ENCODE peak calls at places on chromosomes 2 and 18, in nine cellular contexts. J, N, F, S, A, G, R, U and Y are unnamed samples.

GRCh38 chr18:57621252-57621607 is 406 bp downstream of the NARS1 start:
- DNase-seq in G (no peak), J (peak), U (no peak), R (peak), S (no peak), N (no peak), F (peak), A (no peak), Y (no peak)

GRCh38 chr2:189165656-189166380 is 13.7 kb downstream of the COL5A2 start:
- DNase-seq in S (no peak), G (peak), J (no peak), R (no peak), U (no peak), N (no peak), F (no peak), A (no peak), Y (no peak)

GRCh38 chr2:241947876-241948275 is 78.3 kb downstream of the RTP5 start:
- DNase-seq in A (no peak), S (no peak), N (no peak), F (no peak), R (no peak), U (no peak), G (no peak), J (no peak), Y (no peak)

GRCh38 chr2:119641562-119642258 is 37.3 kb upstream of the TMEM177 start:
- DNase-seq in A (peak), N (peak), S (peak), J (peak), R (peak), G (peak), F (peak), U (peak), Y (peak)

GRCh38 chr2:226835420-226835795 is 446 bp upstream of the RHBDD1 start:
- DNase-seq in J (no peak), F (peak), N (no peak), U (no peak), S (no peak), R (no peak), G (no peak), A (peak), Y (peak)

GRCh38 chr2:212922701-212923100 is 228.7 kb downstream of the IKZF2 start:
- DNase-seq in G (no peak), F (no peak), U (no peak), N (no peak), R (peak), A (no peak), J (peak), S (no peak), Y (no peak)

GRCh38 chr2:128537646-128538045 is 219.0 kb upstream of the HS6ST1 start:
- DNase-seq in G (no peak), F (no peak), S (no peak), R (no peak), N (peak), U (no peak), J (no peak), A (no peak), Y (no peak)

GRCh38 chr2:105935048-105935447 is 190.3 kb downstream of the NCK2 start:
- DNase-seq in G (no peak), R (no peak), U (no peak), S (no peak), A (no peak), N (no peak), J (no peak), F (no peak), Y (no peak)

GRCh38 chr2:133331437-133331836 is 236.8 kb downstream of the NCKAP5 start:
- DNase-seq in N (no peak), F (no peak), G (no peak), U (no peak), R (no peak), A (no peak), S (no peak), J (no peak), Y (no peak)

GRCh38 chr2:11366326-11366741 is 21.9 kb upstream of the ROCK2 start:
- DNase-seq in U (no peak), A (peak), R (no peak), N (no peak), G (no peak), S (no peak), F (no peak), J (no peak), Y (no peak)

GRCh38 chr2:17849260-17849659 is 29.2 kb upstream of the KCNS3 start:
- DNase-seq in R (no peak), A (no peak), S (no peak), U (no peak), F (no peak), N (no peak), J (no peak), G (no peak), Y (peak)

GRCh38 chr2:127683766-127684165 is 8.4 kb upstream of the LIMS2 start:
- DNase-seq in A (no peak), S (no peak), U (no peak), J (no peak), R (no peak), F (no peak), G (no peak), N (peak), Y (no peak)

GRCh38 chr2:24241528-24241927 is 66.7 kb downstream of the FAM228A start:
- DNase-seq in G (no peak), N (no peak), A (no peak), U (no peak), S (peak), F (no peak), J (no peak), R (no peak), Y (no peak)

GRCh38 chr2:190947139-190947538 is 66.5 kb downstream of the GLS start:
- DNase-seq in R (peak), A (peak), J (no peak), U (no peak), F (no peak), G (peak), N (peak), S (no peak), Y (no peak)

GRCh38 chr2:30293303-30293912 is 62.1 kb downstream of the LBH start:
- DNase-seq in U (no peak), S (peak), R (peak), A (peak), N (peak), G (peak), F (peak), J (peak), Y (no peak)

GRCh38 chr2:238564286-238564920 is 137.7 kb downstream of the ASB1 start:
- DNase-seq in J (no peak), G (no peak), N (no peak), F (no peak), R (no peak), U (no peak), S (no peak), A (no peak), Y (no peak)

GRCh38 chr18:24198461-24198860 is 59.6 kb downstream of the CABYR start:
- DNase-seq in A (no peak), N (no peak), J (no peak), G (no peak), U (peak), R (no peak), S (no peak), F (no peak), Y (no peak)

GRCh38 chr2:202215179-202215578 is 23.2 kb downstream of the SUMO1 start:
- DNase-seq in R (no peak), J (no peak), N (no peak), S (no peak), A (no peak), F (no peak), U (no peak), G (no peak), Y (no peak)

GRCh38 chr2:142937347-142937746 is 59.9 kb downstream of the KYNU start:
- DNase-seq in R (no peak), J (no peak), G (peak), U (no peak), F (no peak), A (no peak), S (no peak), N (no peak), Y (no peak)

GRCh38 chr18:55326134-55326533 is 261.9 kb downstream of the TCF4 start:
- DNase-seq in U (no peak), G (no peak), S (no peak), N (no peak), J (no peak), A (no peak), F (no peak), R (no peak), Y (no peak)

GRCh38 chr2:30252723-30253688 is 21.7 kb downstream of the LBH start:
- DNase-seq in F (no peak), S (peak), N (peak), U (no peak), R (peak), J (peak), A (peak), G (peak), Y (no peak)

GRCh38 chr2:218322756-218323525 is 30.6 kb upstream of the TMBIM1 start:
- DNase-seq in A (peak), F (peak), J (peak), R (peak), G (peak), S (no peak), N (peak), U (peak), Y (peak)

GRCh38 chr2:152552868-152553267 is 164.4 kb downstream of the PRPF40A start:
- DNase-seq in R (no peak), U (no peak), G (no peak), N (no peak), F (no peak), S (no peak), A (no peak), J (no peak), Y (no peak)

GRCh38 chr2:219433666-219434467 is 776 bp upstream of the SPEG start:
- DNase-seq in N (peak), R (peak), S (no peak), F (no peak), G (peak), A (peak), U (no peak), J (peak), Y (peak)

GRCh38 chr2:12636837-12637581 is 79.7 kb upstream of the TRIB2 start:
- DNase-seq in J (no peak), N (peak), F (no peak), R (peak), A (peak), G (peak), S (no peak), U (no peak), Y (no peak)

GRCh38 chr2:161650116-161651015 is 26.1 kb downstream of the SLC4A10 start:
- DNase-seq in S (no peak), F (no peak), U (peak), R (no peak), J (no peak), N (no peak), A (no peak), G (no peak), Y (no peak)

GRCh38 chr2:75543446-75543845 is 17.3 kb downstream of the EVA1A start:
- DNase-seq in A (no peak), S (no peak), F (no peak), R (no peak), N (no peak), J (no peak), G (no peak), U (no peak), Y (no peak)

GRCh38 chr2:187438459-187438858 is 9.6 kb downstream of the CALCRL start:
- DNase-seq in N (no peak), F (no peak), G (no peak), A (no peak), S (no peak), J (no peak), R (no peak), U (no peak), Y (no peak)

GRCh38 chr2:239750929-239751718 is 274.0 kb downstream of the NDUFA10 start:
- DNase-seq in S (no peak), F (no peak), U (no peak), A (no peak), R (no peak), J (no peak), N (no peak), G (no peak), Y (no peak)

GRCh38 chr2:231246171-231246842 is 47.9 kb downstream of the ARMC9 start:
- DNase-seq in S (no peak), F (no peak), J (no peak), N (no peak), R (no peak), G (no peak), U (no peak), A (no peak), Y (no peak)

GRCh38 chr18:35239314-35239713 is 1.5 kb upstream of the ZNF397 start:
- DNase-seq in R (no peak), N (no peak), J (no peak), F (no peak), G (no peak), U (no peak), A (no peak), S (no peak), Y (no peak)

GRCh38 chr2:204670124-204670523 is 124.8 kb downstream of the PARD3B start:
- DNase-seq in J (no peak), U (no peak), F (no peak), G (no peak), N (no peak), S (no peak), R (no peak), A (no peak), Y (no peak)

GRCh38 chr18:73979742-73980141 is 167.9 kb downstream of the FBXO15 start:
- DNase-seq in A (no peak), R (peak), S (peak), G (peak), U (no peak), J (peak), N (peak), F (no peak), Y (no peak)

GRCh38 chr18:73983496-73983895 is 164.1 kb downstream of the FBXO15 start:
- DNase-seq in N (no peak), J (no peak), U (no peak), R (no peak), S (no peak), F (no peak), G (no peak), A (no peak), Y (no peak)

GRCh38 chr18:73975266-73975665 is 172.4 kb downstream of the FBXO15 start:
- DNase-seq in S (no peak), J (no peak), R (no peak), N (peak), A (no peak), F (no peak), G (peak), U (no peak), Y (no peak)

GRCh38 chr18:73983970-73984369 is 163.7 kb downstream of the FBXO15 start:
- DNase-seq in R (no peak), N (no peak), J (no peak), U (no peak), G (no peak), A (no peak), S (no peak), F (no peak), Y (no peak)

GRCh38 chr18:73980289-73980979 is 167.2 kb downstream of the FBXO15 start:
- DNase-seq in A (no peak), G (no peak), R (peak), J (peak), N (peak), U (no peak), S (no peak), F (no peak), Y (peak)
- TF ChIP-seq CTCF in A (no peak), G (peak), R (peak), J (peak), N (peak), U (no peak), S (peak), F (no peak), Y (peak)

DNA sequence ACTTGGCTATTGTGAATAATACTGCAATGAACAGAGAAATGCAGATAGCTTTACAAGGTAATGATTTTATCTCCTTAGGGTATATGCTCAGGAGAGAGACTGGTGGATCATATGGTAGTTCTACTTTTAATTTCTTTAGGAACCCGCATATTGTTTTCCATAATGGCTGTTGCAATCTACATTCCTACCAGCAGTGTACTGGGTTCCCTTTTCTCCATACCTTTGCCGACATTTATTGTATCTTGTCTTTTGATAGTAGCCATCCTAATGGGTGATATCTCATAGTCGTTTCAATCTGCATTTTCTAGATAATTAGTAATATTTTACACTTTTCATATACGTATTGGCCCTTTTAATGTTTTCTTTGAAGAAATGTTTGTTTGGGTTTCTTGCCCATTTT is 702.9 kb upstream of the ACVR2A start:
- DNase-seq in R (no peak), G (no peak), U (no peak), A (no peak), S (no peak), F (no peak), J (no peak), N (no peak), Y (no peak)
- TF ChIP-seq CTCF in R (peak), G (peak), U (no peak), A (no peak), S (no peak), F (no peak), J (no peak), N (peak), Y (no peak)

DNA sequence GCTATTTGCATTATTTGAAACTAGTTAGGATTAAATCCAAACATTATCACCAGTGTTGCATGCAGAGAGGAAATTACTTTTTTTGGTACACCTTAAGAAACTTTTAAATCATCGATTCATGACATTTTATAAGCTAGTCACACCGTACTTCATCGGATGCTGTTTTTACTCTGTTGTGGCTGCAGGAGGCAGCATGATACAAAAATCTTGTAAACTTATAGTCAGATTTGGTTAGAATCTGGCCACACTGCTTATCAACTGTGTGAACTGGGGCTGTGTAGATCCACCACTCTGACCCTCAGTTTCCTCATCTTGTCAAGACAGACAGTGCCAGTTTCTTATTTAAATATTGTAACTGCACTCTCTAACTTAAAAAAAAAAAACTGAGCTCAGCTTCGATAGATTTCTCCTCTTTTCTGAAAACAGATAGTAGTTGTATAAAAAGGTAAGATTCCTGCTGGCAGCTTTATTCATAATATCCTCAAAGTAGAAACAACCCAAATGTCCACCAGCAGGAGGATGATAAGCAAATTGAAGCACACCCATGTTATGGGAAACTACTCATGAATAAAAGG is 77.8 kb downstream of the RAPGEF4 start:
- DNase-seq in F (no peak), N (peak), J (peak), U (no peak), A (peak), S (no peak), R (peak), G (peak), Y (no peak)
- TF ChIP-seq CTCF in F (no peak), N (peak), J (peak), U (peak), A (peak), S (peak), R (peak), G (peak), Y (no peak)

GRCh38 chr18:68152770-68153169 is 562.1 kb downstream of the TMX3 start:
- DNase-seq in G (no peak), R (no peak), A (no peak), S (no peak), J (no peak), F (no peak), U (no peak), N (no peak), Y (peak)
- TF ChIP-seq CTCF in G (no peak), R (no peak), A (no peak), S (no peak), J (peak), F (no peak), U (no peak), N (no peak), Y (no peak)

GRCh38 chr2:184125867-184126266 is 472.5 kb upstream of the ZNF804A start:
- DNase-seq in S (no peak), J (peak), A (no peak), R (no peak), G (no peak), F (no peak), U (no peak), N (no peak), Y (no peak)
- TF ChIP-seq CTCF in S (no peak), J (peak), A (no peak), R (no peak), G (no peak), F (no peak), U (no peak), N (no peak), Y (no peak)

GRCh38 chr2:160332318-160332717 is 132.2 kb upstream of the ITGB6 start:
- DNase-seq in J (peak), S (no peak), U (no peak), R (peak), G (peak), A (peak), F (no peak), N (peak), Y (no peak)
- TF ChIP-seq CTCF in J (no peak), S (no peak), U (peak), R (no peak), G (no peak), A (no peak), F (no peak), N (no peak), Y (no peak)